ENCODE peak calls at places on chromosomes 12 and 14, in four cellular contexts. O is K562, P is HCT116, R is HepG2. G is an unnamed sample.

GRCh38 chr12:92627511-92627910 is 75.3 kb upstream of the PLEKHG7 start:
- DNase-seq in P (no peak), R (no peak), O (no peak), G (no peak)

GRCh38 chr14:55801121-55801520 is 221.1 kb downstream of the KTN1 start:
- DNase-seq in P (no peak), O (no peak), R (no peak), G (no peak)

GRCh38 chr14:89870335-89870734 is 84.2 kb downstream of the EFCAB11 start:
- DNase-seq in P (no peak), O (no peak), R (no peak), G (no peak)

GRCh38 chr12:131815132-131815531 is 13.1 kb upstream of the MMP17 start:
- DNase-seq in O (no peak), R (no peak), P (no peak), G (no peak)

GRCh38 chr12:68336754-68337343 is 4.7 kb upstream of the MDM1 start:
- DNase-seq in R (no peak), P (no peak), O (no peak), G (no peak)

GRCh38 chr12:57135487-57135886 is 7.2 kb downstream of the LRP1 start:
- DNase-seq in P (no peak), R (no peak), O (no peak), G (no peak)

GRCh38 chr12:116222358-116222757 is 55.1 kb downstream of the MED13L start:
- DNase-seq in O (no peak), P (peak), R (peak), G (peak)

GRCh38 chr12:112850343-112850742 is 56.4 kb upstream of the OAS1 start:
- DNase-seq in R (no peak), O (no peak), P (no peak), G (no peak)

GRCh38 chr14:73188501-73188903 is 48.8 kb upstream of the PAPLN start:
- DNase-seq in O (no peak), R (no peak), P (no peak), G (no peak)

GRCh38 chr12:55698241-55698955 is 9.3 kb downstream of the ITGA7 start:
- DNase-seq in R (no peak), O (no peak), P (no peak), G (no peak)

GRCh38 chr14:69580009-69580577 is 5.4 kb upstream of the CCDC177 start:
- DNase-seq in P (peak), O (peak), R (peak), G (peak)

GRCh38 chr12:99916555-99916954 is 68.2 kb downstream of the ANKS1B start:
- DNase-seq in P (no peak), R (no peak), O (no peak), G (no peak)

GRCh38 chr12:94111290-94111689 is 37.1 kb upstream of the PLXNC1 start:
- DNase-seq in O (no peak), R (no peak), P (no peak), G (no peak)

GRCh38 chr14:32366995-32367394 is 37.9 kb downstream of the AKAP6 start:
- DNase-seq in O (no peak), P (no peak), R (no peak), G (no peak)

GRCh38 chr14:80167793-80168448 is 43.4 kb downstream of the DIO2 start:
- DNase-seq in P (no peak), R (no peak), O (no peak), G (no peak)

GRCh38 chr12:4034926-4035325 is 161.7 kb upstream of the PARP11 start:
- DNase-seq in R (peak), P (no peak), O (no peak), G (no peak)

GRCh38 chr14:100537701-100538565 is 49.3 kb downstream of the BEGAIN start:
- DNase-seq in P (no peak), R (no peak), O (no peak), G (no peak)

GRCh38 chr12:12839886-12840285 is 26.7 kb downstream of the DDX47 start:
- DNase-seq in R (no peak), P (peak), O (no peak), G (peak)

GRCh38 chr12:102539651-102540553 is 59.5 kb upstream of the IGF1 start:
- DNase-seq in P (no peak), O (no peak), R (peak), G (no peak)

GRCh38 chr14:91413547-91414474 is 3.8 kb downstream of the CCDC88C start:
- DNase-seq in P (no peak), R (no peak), O (no peak), G (no peak)

GRCh38 chr14:95497561-95498011 is 18.9 kb downstream of the SYNE3 start:
- DNase-seq in R (no peak), P (no peak), O (no peak), G (no peak)

GRCh38 chr12:47038270-47038748 is 41.1 kb upstream of the PCED1B start:
- DNase-seq in P (no peak), O (no peak), R (no peak), G (no peak)

GRCh38 chr12:99767809-99768208 is 120.3 kb downstream of the GARIN6 start:
- DNase-seq in O (no peak), R (no peak), P (peak), G (no peak)

GRCh38 chr14:94768141-94768520 is 1.8 kb downstream of the GSC start:
- DNase-seq in R (no peak), P (no peak), O (no peak), G (no peak)

GRCh38 chr14:75648066-75648838 is 12.4 kb downstream of the ERG28 start:
- DNase-seq in R (peak), O (no peak), P (peak), G (peak)

GRCh38 chr12:127760357-127760756 is 506.6 kb upstream of the TMEM132C start:
- DNase-seq in O (no peak), P (no peak), R (no peak), G (no peak)

GRCh38 chr14:49951946-49952345 is 59.1 kb downstream of the ARF6 start:
- DNase-seq in O (no peak), R (no peak), P (no peak), G (no peak)

GRCh38 chr12:11598900-11599299 is 50.6 kb upstream of the ETV6 start:
- DNase-seq in P (no peak), O (no peak), R (no peak), G (no peak)

GRCh38 chr12:11592484-11592883 is 57.0 kb upstream of the ETV6 start:
- DNase-seq in R (no peak), P (no peak), O (no peak), G (no peak)

GRCh38 chr12:11595080-11595479 is 54.4 kb upstream of the ETV6 start:
- DNase-seq in O (no peak), R (no peak), P (no peak), G (no peak)

DNA sequence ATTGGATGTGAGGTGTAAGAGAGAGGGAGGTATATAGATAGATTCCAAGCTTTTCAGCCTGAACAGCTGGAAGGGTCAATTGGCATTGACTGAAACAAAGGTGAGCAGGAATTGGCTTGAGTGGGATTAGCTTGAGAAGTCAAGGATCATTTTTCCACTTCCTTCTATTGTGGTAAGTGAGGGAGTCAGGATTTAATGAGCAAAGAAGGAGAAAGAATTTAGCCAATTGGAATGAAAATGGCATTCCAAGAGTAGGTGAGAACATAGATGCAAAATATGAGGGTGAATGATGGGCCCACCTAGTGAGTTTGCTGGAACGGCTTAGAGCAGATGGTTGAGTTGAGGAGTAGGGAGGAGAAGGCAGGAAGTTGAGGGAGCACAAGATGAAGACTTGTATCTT is 56.5 kb upstream of the ETV6 start:
- DNase-seq in O (no peak), R (no peak), P (no peak), G (no peak)
- TF ChIP-seq TCF7L2 in O (no peak), R (no peak), P (no peak), G (no peak)

GRCh38 chr14:85943187-85943586 is 413.2 kb downstream of the FLRT2 start:
- DNase-seq in O (no peak), R (no peak), P (no peak), G (no peak)

GRCh38 chr14:85947461-85947860 is 417.5 kb downstream of the FLRT2 start:
- DNase-seq in P (no peak), R (no peak), O (no peak), G (no peak)

DNA sequence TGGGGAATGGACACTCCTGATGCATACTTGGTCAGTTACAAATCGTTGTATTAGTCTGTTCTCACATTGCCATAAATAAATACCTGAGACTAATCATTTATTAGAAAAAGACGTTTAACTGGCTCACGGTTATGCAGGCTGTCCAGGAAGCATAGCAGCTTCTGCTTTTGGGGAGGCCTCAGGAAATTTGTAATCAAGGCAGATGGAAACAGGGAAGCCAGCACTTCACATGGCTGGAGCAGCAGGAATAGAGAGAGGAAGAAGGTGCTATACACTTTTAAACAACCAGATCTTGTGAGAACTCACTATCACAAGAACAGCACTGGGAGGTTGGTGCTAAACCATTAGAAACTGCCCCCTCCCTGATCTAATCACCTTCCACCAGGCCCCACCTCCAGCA is 418.2 kb downstream of the FLRT2 start:
- DNase-seq in P (no peak), R (no peak), O (no peak), G (no peak)
- TF ChIP-seq TCF7L2 in P (no peak), R (no peak), O (no peak), G (no peak)

GRCh38 chr12:67039995-67040860 is 228.9 kb upstream of the CAND1 start:
- DNase-seq in P (no peak), R (no peak), O (no peak), G (no peak)
- TF ChIP-seq TCF7L2 in P (no peak), R (no peak), O (no peak), G (no peak)

GRCh38 chr12:61220337-61220736 is 1039.9 kb upstream of the USP15 start:
- DNase-seq in O (no peak), P (no peak), R (no peak), G (no peak)
- TF ChIP-seq TCF7L2 in O (no peak), P (no peak), R (no peak), G (no peak)

GRCh38 chr14:102588821-102589220 is 3.6 kb upstream of the RCOR1 start:
- DNase-seq in O (no peak), R (no peak), P (no peak), G (no peak)
- TF ChIP-seq TCF7L2 in O (no peak), R (no peak), P (no peak), G (no peak)

DNA sequence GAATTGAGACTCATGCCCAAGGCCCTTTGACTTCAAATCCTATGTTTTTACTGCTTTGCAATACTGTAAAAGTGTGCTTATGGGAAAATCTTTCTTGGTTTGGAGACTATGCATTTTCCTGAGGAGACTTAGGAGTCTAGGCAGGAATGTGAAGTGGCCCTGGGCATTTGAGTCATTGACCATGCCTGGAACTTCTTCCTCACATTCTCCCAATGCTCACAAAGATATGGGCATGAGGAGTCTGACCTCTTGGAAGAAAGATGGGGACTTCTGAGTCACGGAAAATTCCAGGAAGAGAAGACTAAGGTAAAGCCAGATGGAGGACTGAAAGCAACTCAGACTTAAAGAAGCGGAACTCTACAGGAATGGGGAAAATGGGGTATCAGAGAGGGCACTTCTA is 38.2 kb upstream of the ZNF641 start:
- DNase-seq in O (no peak), R (no peak), P (no peak), G (no peak)
- TF ChIP-seq TCF7L2 in O (no peak), R (no peak), P (no peak), G (no peak)

G was measured in Panc1.